ENCODE peak calls at places on chromosomes 16 and 17, in eight cellular contexts. O is CD4-positive, alpha-beta memory T cell; Q is GM23338; D is heart right ventricle; N is CD4-positive, CD25-positive, alpha-beta regulatory T cell; W is hepatocyte; K is uterus; V is tibial nerve. U is an unnamed sample.
A peak's percentile ranks its signal among the peaks of the same experiment; 100 is the strongest.

GRCh38 chr16:70746040-70746707 is 54.8 kb downstream of the VAC14 start:
- DNase-seq in O (no peak), K (peak; percentile 89), W (peak; percentile 69), Q (no peak), V (no peak), N (no peak), D (peak; percentile 50), U (peak; percentile 94)

GRCh38 chr17:46194393-46195216 is 1.4 kb upstream of the KANSL1 start:
- DNase-seq in O (peak; percentile 91), Q (peak; percentile 73), N (peak; percentile 95), K (no peak), W (peak; percentile 62), D (no peak), V (no peak), U (no peak)

GRCh38 chr16:46950009-46950408 is 23.5 kb downstream of the DNAJA2 start:
- DNase-seq in D (no peak), N (no peak), O (no peak), Q (no peak), V (no peak), K (no peak), W (no peak), U (no peak)

GRCh38 chr17:17739388-17740066 is 58.3 kb downstream of the RAI1 start:
- DNase-seq in D (no peak), Q (no peak), W (peak; percentile 79), O (no peak), N (no peak), K (peak; percentile 74), V (no peak), U (no peak)

GRCh38 chr16:4767872-4768548 is 1.0 kb upstream of the ZNF500 start:
- DNase-seq in W (no peak), D (no peak), V (no peak), K (peak; percentile 39), O (no peak), N (no peak), Q (no peak), U (peak; percentile 30)

GRCh38 chr16:4442371-4442770 is 16.7 kb downstream of the DNAJA3 start:
- DNase-seq in O (no peak), N (no peak), Q (no peak), D (no peak), K (no peak), W (no peak), V (no peak), U (no peak)

GRCh38 chr17:28718990-28719433 is 773 bp upstream of the RPL23A start:
- DNase-seq in Q (no peak), O (no peak), W (no peak), V (peak; percentile 21), D (no peak), K (no peak), N (no peak), U (no peak)

GRCh38 chr16:86517033-86517432 is 6.7 kb downstream of the FOXF1 start:
- DNase-seq in Q (no peak), V (no peak), K (no peak), D (no peak), O (no peak), W (no peak), N (no peak), U (no peak)

GRCh38 chr17:1005361-1005946 is 8.5 kb downstream of the TIMM22 start:
- DNase-seq in D (peak; percentile 65), V (no peak), N (no peak), W (peak; percentile 53), O (no peak), K (peak; percentile 73), Q (no peak), U (peak; percentile 72)

GRCh38 chr17:64781394-64781793 is 119.3 kb upstream of the SMURF2 start:
- DNase-seq in K (peak; percentile 29), V (no peak), W (peak; percentile 51), O (peak; percentile 66), D (peak; percentile 74), Q (peak; percentile 64), N (no peak), U (peak; percentile 79)

GRCh38 chr16:31421587-31421986 is 6.6 kb downstream of the COX6A2 start:
- DNase-seq in N (no peak), D (no peak), V (no peak), O (peak; percentile 60), W (no peak), Q (no peak), K (no peak), U (no peak)

GRCh38 chr17:3966720-3967363 is 2.6 kb upstream of the ATP2A3 start:
- DNase-seq in K (no peak), D (no peak), O (no peak), W (no peak), V (no peak), N (no peak), Q (no peak), U (no peak)

GRCh38 chr16:56388209-56388608 is 37.1 kb downstream of the AMFR start:
- DNase-seq in N (no peak), Q (no peak), O (no peak), D (no peak), K (no peak), V (no peak), W (no peak), U (no peak)

DNA sequence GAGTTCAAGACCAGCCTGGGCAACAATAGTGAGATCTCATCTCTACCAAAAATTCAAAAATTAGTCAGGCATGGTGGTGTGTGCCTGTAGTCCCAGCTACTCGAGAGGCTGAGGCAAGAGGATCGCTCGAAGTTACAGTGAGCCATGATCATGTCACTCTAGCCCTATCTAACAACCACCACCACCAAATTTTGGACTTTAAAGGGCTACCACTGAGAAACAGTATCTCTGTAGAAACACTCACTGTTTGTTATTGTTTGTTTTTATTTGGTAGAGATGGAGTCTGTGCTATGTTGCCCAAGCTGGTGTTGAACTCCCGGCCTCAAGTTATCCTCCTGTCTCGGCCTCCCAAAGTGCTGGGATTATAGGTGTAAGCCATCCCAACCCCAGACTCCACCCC is 1.3 kb upstream of the UBALD2 start:
- DNase-seq in N (no peak), D (no peak), Q (no peak), O (peak; percentile 33), V (no peak), W (no peak), K (no peak), U (no peak)
- H3K4me3 ChIP-seq in N (peak overlapping the region; percentile 63), D (no peak overlapping the region), Q (no peak overlapping the region), O (no peak overlapping the region), V (no peak overlapping the region), W (no peak overlapping the region), K (no peak overlapping the region), U (no peak overlapping the region)

GRCh38 chr17:8409966-8410881 is 12.6 kb upstream of the RNF222 start:
- DNase-seq in W (peak; percentile 91), D (peak; percentile 90), Q (peak; percentile 96), N (peak; percentile 71), O (peak; percentile 69), K (peak; percentile 89), V (peak; percentile 77), U (peak; percentile 87)

GRCh38 chr17:8413321-8413720 is 15.7 kb upstream of the RNF222 start:
- DNase-seq in D (no peak), N (no peak), O (no peak), Q (no peak), V (no peak), W (no peak), K (no peak), U (no peak)

GRCh38 chr17:8412089-8412488 is 14.5 kb upstream of the RNF222 start:
- DNase-seq in W (no peak), O (no peak), N (no peak), V (no peak), D (no peak), Q (no peak), K (no peak), U (no peak)

GRCh38 chr17:8410882-8411238 is 13.2 kb upstream of the RNF222 start:
- DNase-seq in N (no peak), Q (no peak), O (no peak), V (no peak), K (no peak), W (no peak), D (no peak), U (no peak)

GRCh38 chr17:8413938-8414337 is 16.3 kb upstream of the RNF222 start:
- DNase-seq in N (no peak), K (no peak), O (no peak), Q (no peak), W (no peak), D (no peak), V (no peak), U (no peak)
- H3K36me3 ChIP-seq in N (no peaks in the 10 kb centered on the region), K (no peaks in the 10 kb centered on the region), O (no peaks in the 10 kb centered on the region), Q (no peaks in the 10 kb centered on the region), W (no peaks in the 10 kb centered on the region), D (no peaks in the 10 kb centered on the region), V (no peaks in the 10 kb centered on the region), U (no peaks in the 10 kb centered on the region)

GRCh38 chr16:81403208-81403600 is 41.4 kb upstream of the CMIP start:
- DNase-seq in V (no peak), K (no peak), N (no peak), W (no peak), Q (no peak), D (no peak), O (no peak), U (no peak)

GRCh38 chr16:81409016-81409556 is 35.5 kb upstream of the CMIP start:
- DNase-seq in W (no peak), K (no peak), N (no peak), Q (no peak), D (no peak), O (no peak), V (no peak), U (no peak)

GRCh38 chr16:81403601-81404391 is 40.8 kb upstream of the CMIP start:
- DNase-seq in Q (peak; percentile 95), D (peak; percentile 86), W (peak; percentile 90), V (peak; percentile 81), N (peak; percentile 71), K (peak; percentile 82), O (peak; percentile 71), U (peak; percentile 87)

GRCh38 chr16:81408409-81408950 is 36.1 kb upstream of the CMIP start:
- DNase-seq in V (no peak), Q (no peak), K (no peak), D (no peak), N (no peak), W (no peak), O (no peak), U (no peak)

DNA sequence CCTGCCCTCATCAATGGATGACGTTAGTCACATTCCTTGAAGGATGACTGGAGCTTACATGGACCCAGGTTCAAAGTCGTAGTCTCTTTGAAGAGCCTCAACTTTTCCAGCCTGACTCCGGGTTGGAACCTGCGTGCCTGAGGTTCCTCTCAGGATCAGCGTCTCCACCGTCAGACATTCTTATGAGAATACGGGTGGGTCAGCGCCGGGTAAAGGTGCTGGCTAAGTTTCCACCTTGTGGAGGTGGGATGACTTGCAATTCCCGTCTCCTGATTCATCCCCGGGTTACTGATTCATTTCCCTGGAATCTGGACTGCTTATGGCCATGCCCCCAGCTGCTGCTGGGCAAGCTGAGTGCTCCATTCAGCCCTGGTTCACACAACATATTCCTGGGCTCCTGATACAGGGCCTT is 38.9 kb upstream of the CMIP start:
- DNase-seq in V (no peak), K (no peak), W (peak; percentile 88), O (no peak), N (no peak), D (no peak), Q (peak; percentile 69), U (peak; percentile 29)
- H3K4me1 ChIP-seq in V (no peaks in the 10 kb centered on the region), K (no peaks in the 10 kb centered on the region), W (no peaks in the 10 kb centered on the region), O (peaks cover 8% of the 10 kb centered on the region), N (peaks cover 7% of the 10 kb centered on the region), D (peaks cover 20% of the 10 kb centered on the region), Q (peaks cover 4% of the 10 kb centered on the region), U (no peaks in the 10 kb centered on the region)

DNA sequence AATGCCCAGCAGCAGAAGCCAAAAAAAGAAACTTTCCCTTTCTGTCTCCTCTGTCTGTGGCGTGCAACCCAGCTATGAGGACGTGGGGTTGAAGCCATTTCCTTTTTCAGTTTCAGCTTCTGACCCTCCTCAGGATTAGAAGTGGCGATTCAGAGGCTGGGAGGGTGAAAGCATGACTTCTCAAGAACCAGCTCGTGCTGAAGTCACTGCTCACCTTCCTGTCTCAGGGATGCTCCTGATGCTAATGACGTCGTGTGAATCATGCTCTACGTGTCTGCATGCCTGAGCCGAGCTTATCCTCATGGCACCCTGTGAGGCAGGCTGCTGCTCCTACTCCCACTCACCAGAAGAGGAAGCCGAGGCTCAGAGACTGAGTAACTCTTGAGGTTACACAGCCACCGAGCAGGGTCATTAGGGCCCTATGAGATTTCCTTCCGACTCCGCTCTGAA is 5.7 kb upstream of the LPO start:
- DNase-seq in Q (peak; percentile 33), D (no peak), K (no peak), N (no peak), O (no peak), V (no peak), W (no peak), U (no peak)
- H3K4me3 ChIP-seq in Q (no peak overlapping the region), D (no peak overlapping the region), K (no peak overlapping the region), N (no peak overlapping the region), O (no peak overlapping the region), V (no peak overlapping the region), W (no peak overlapping the region), U (no peak overlapping the region)

U was measured in tibial artery.